ENCODE peak calls at places on chromosome 22, in six cellular contexts. U, F, G, Q, M and R are unnamed samples.

GRCh38 chr22:23384451-23384850 is 195.6 kb downstream of the IGLL1 start:
- DNase-seq in F (no peak), U (no peak), G (no peak), M (no peak), Q (no peak), R (no peak)

GRCh38 chr22:48249721-48250268 is 1487.3 kb downstream of the TBC1D22A start:
- DNase-seq in M (no peak), F (no peak), G (no peak), U (no peak), Q (no peak), R (no peak)

GRCh38 chr22:39674536-39674935 is 104.0 kb downstream of the CACNA1I start:
- DNase-seq in G (no peak), M (no peak), U (no peak), F (no peak), Q (no peak), R (no peak)

GRCh38 chr22:20558534-20558933 is 51.1 kb downstream of the MED15 start:
- DNase-seq in G (no peak), Q (no peak), F (no peak), M (no peak), U (no peak), R (no peak)

GRCh38 chr22:45762545-45763235 is 91.1 kb downstream of the ATXN10 start:
- DNase-seq in Q (no peak), G (no peak), U (no peak), M (no peak), F (no peak), R (no peak)

GRCh38 chr22:27487600-27488450 is 313.7 kb downstream of the MN1 start:
- DNase-seq in F (peak), M (no peak), U (no peak), Q (no peak), G (no peak), R (no peak)

GRCh38 chr22:38696606-38697005 is 4.1 kb downstream of the JOSD1 start:
- DNase-seq in Q (no peak), U (no peak), M (peak), G (no peak), F (peak), R (no peak)

GRCh38 chr22:42927966-42928365 is 70.9 kb upstream of the ARFGAP3 start:
- DNase-seq in U (no peak), G (no peak), Q (no peak), F (no peak), M (no peak), R (no peak)

GRCh38 chr22:17982572-17983141 is 41.7 kb downstream of the MICAL3 start:
- DNase-seq in U (no peak), Q (no peak), G (no peak), M (no peak), F (peak), R (no peak)

GRCh38 chr22:50261615-50262459 is at the start of gene MAPK12:
- DNase-seq in F (peak), G (no peak), M (no peak), Q (no peak), U (no peak), R (peak)

GRCh38 chr22:37274380-37274862 is 7.9 kb upstream of the CYTH4 start:
- DNase-seq in G (peak), U (peak), Q (peak), F (no peak), M (peak), R (no peak)

GRCh38 chr22:45884201-45885067 is 92.5 kb downstream of the WNT7B start:
- DNase-seq in F (peak), U (no peak), M (no peak), G (no peak), Q (peak), R (no peak)

GRCh38 chr22:38614331-38615122 is 41.7 kb downstream of the FAM227A start:
- DNase-seq in M (no peak), Q (no peak), G (no peak), U (no peak), F (no peak), R (no peak)

GRCh38 chr22:49772692-49773091 is 55.0 kb downstream of the BRD1 start:
- DNase-seq in M (no peak), U (no peak), F (no peak), Q (no peak), G (no peak), R (no peak)

GRCh38 chr22:22038178-22038880 is 55.7 kb upstream of the TOP3B start:
- DNase-seq in F (no peak), G (no peak), Q (no peak), U (no peak), M (no peak), R (no peak)

GRCh38 chr22:46984751-46985506 is 222.5 kb downstream of the TBC1D22A start:
- DNase-seq in U (no peak), M (no peak), F (peak), Q (no peak), G (no peak), R (no peak)

GRCh38 chr22:41870786-41871185 is 37.9 kb downstream of the SREBF2 start:
- DNase-seq in F (no peak), Q (no peak), M (no peak), U (no peak), G (no peak), R (no peak)

GRCh38 chr22:50247748-50248147 is 2.9 kb upstream of the TUBGCP6 start:
- DNase-seq in M (no peak), G (peak), F (peak), Q (no peak), U (no peak), R (no peak)

GRCh38 chr22:45997077-45997774 is 20.3 kb upstream of the WNT7B start:
- DNase-seq in M (peak), Q (peak), U (peak), G (no peak), F (peak), R (no peak)

GRCh38 chr22:22820626-22821025 is 67.0 kb upstream of the IGLL5 start:
- DNase-seq in Q (no peak), M (no peak), G (no peak), U (no peak), F (peak), R (no peak)

GRCh38 chr22:29773233-29773632 is 6.1 kb downstream of the UQCR10 start:
- DNase-seq in U (no peak), Q (no peak), F (peak), G (no peak), M (no peak), R (no peak)

GRCh38 chr22:28254396-28254795 is 335.3 kb upstream of the PITPNB start:
- DNase-seq in G (no peak), U (no peak), Q (no peak), M (no peak), F (no peak), R (no peak)

GRCh38 chr22:45977003-45977395 is at the start of gene WNT7B:
- DNase-seq in M (no peak), G (no peak), U (no peak), F (peak), Q (peak), R (no peak)

GRCh38 chr22:41822289-41823057 is 10.4 kb upstream of the SREBF2 start:
- DNase-seq in U (no peak), Q (no peak), F (peak), M (peak), G (peak), R (peak)

GRCh38 chr22:35126993-35127392 is 61.0 kb downstream of the ISX start:
- DNase-seq in U (no peak), M (no peak), F (no peak), Q (no peak), G (no peak), R (no peak)

GRCh38 chr22:44219101-44219870 is 38.6 kb downstream of the PARVG start:
- DNase-seq in G (no peak), U (no peak), M (no peak), Q (no peak), F (no peak), R (no peak)

GRCh38 chr22:19820880-19821522 is 33.7 kb downstream of the GNB1L start:
- DNase-seq in F (peak), U (no peak), G (no peak), Q (peak), M (no peak), R (peak)

GRCh38 chr22:23182289-23183106 is 2.2 kb downstream of the BCR start:
- DNase-seq in F (peak), U (no peak), Q (no peak), G (no peak), M (no peak), R (peak)

GRCh38 chr22:41534219-41534618 is 10.1 kb downstream of the POLR3H start:
- DNase-seq in F (peak), Q (no peak), G (no peak), U (no peak), M (no peak), R (no peak)

GRCh38 chr22:17086750-17087149 is 1.9 kb downstream of the IL17RA start:
- DNase-seq in G (no peak), Q (peak), M (no peak), U (no peak), F (no peak), R (no peak)